ENCODE peak calls at places on chromosomes 12 and 14, in ten cellular contexts. I is heart right ventricle, K is fibroblast of mammary gland, L is SK-N-SH, E is IMR-90, V is aorta, D is thyroid gland, C is mucosa of descending colon, G is bronchial epithelial cell, Y is PC-3. N is an unnamed sample.

GRCh38 chr12:63403256-63403655 is 252.3 kb upstream of the AVPR1A start:
- DNase-seq in C (no peak), I (no peak), D (no peak), Y (no peak), G (no peak), L (no peak), E (no peak), V (no peak), K (no peak), N (no peak)

GRCh38 chr12:25074954-25075353 is 120.0 kb downstream of the DNAI7 start:
- DNase-seq in G (no peak), C (no peak), I (no peak), K (no peak), L (no peak), D (no peak), E (no peak), Y (no peak), V (no peak), N (no peak)

GRCh38 chr12:124172646-124173045 is 122.2 kb upstream of the RFLNA start:
- DNase-seq in E (no peak), G (peak), K (no peak), V (no peak), L (no peak), C (no peak), Y (peak), I (no peak), D (no peak), N (peak)

GRCh38 chr14:73173092-73173735 is 36.9 kb downstream of the PSEN1 start:
- DNase-seq in V (no peak), G (peak), L (peak), D (no peak), E (peak), Y (peak), K (peak), I (no peak), C (no peak), N (peak)

GRCh38 chr14:99519347-99519881 is 38.2 kb downstream of the CCNK start:
- DNase-seq in G (no peak), D (no peak), Y (no peak), V (peak), E (no peak), I (no peak), K (no peak), L (no peak), C (no peak), N (no peak)

GRCh38 chr12:104682790-104683279 is 226.1 kb downstream of the CHST11 start:
- DNase-seq in K (no peak), G (no peak), C (peak), I (no peak), E (no peak), L (no peak), D (no peak), V (no peak), Y (no peak), N (no peak)

GRCh38 chr14:69354383-69355154 is 43.5 kb downstream of the ERH start:
- DNase-seq in V (no peak), Y (no peak), D (peak), L (no peak), I (no peak), C (peak), K (no peak), E (peak), G (peak), N (no peak)

GRCh38 chr14:65237023-65237814 is 134.9 kb upstream of the MAX start:
- DNase-seq in K (peak), V (no peak), E (peak), Y (no peak), D (no peak), C (no peak), L (no peak), G (no peak), I (no peak), N (peak)

GRCh38 chr14:89386214-89386886 is 30.7 kb downstream of the FOXN3 start:
- DNase-seq in K (peak), C (no peak), D (no peak), Y (no peak), E (peak), L (no peak), I (no peak), V (no peak), G (no peak), N (no peak)

GRCh38 chr12:68529869-68530268 is 80.8 kb upstream of the RAP1B start:
- DNase-seq in V (no peak), D (no peak), G (no peak), K (no peak), L (no peak), I (no peak), Y (no peak), C (no peak), E (no peak), N (no peak)

GRCh38 chr14:42992930-42993329 is 1386.3 kb downstream of the LRFN5 start:
- DNase-seq in I (no peak), C (no peak), Y (no peak), L (no peak), G (no peak), D (no peak), E (no peak), K (no peak), V (no peak), N (no peak)

GRCh38 chr12:130685250-130685649 is 30.8 kb downstream of the RIMBP2 start:
- DNase-seq in C (no peak), G (no peak), L (no peak), V (peak), D (no peak), E (no peak), Y (no peak), K (no peak), I (no peak), N (no peak)

GRCh38 chr14:33184587-33184986 is 245.9 kb downstream of the NPAS3 start:
- DNase-seq in E (no peak), D (no peak), I (no peak), G (peak), V (no peak), K (peak), C (peak), Y (peak), L (peak), N (no peak)

GRCh38 chr12:55658635-55659391 is 22.1 kb downstream of the OR10P1 start:
- DNase-seq in Y (no peak), L (no peak), E (no peak), G (peak), C (no peak), V (no peak), D (no peak), K (peak), I (no peak), N (no peak)

GRCh38 chr12:26250801-26251200 is 55.4 kb downstream of the SSPN start:
- DNase-seq in K (no peak), V (no peak), Y (peak), C (no peak), D (no peak), G (no peak), L (no peak), I (no peak), E (no peak), N (no peak)

GRCh38 chr14:29282169-29282568 is 515.6 kb downstream of the FOXG1 start:
- DNase-seq in E (peak), D (no peak), V (no peak), K (peak), Y (peak), L (no peak), C (no peak), I (no peak), G (peak), N (peak)

GRCh38 chr12:119444462-119445044 is 110.0 kb downstream of the CCDC60 start:
- DNase-seq in D (peak), G (peak), I (peak), Y (peak), E (no peak), V (no peak), L (peak), K (peak), C (peak), N (no peak)

GRCh38 chr12:66025477-66025876 is 105.1 kb downstream of the LLPH start:
- DNase-seq in C (no peak), V (no peak), D (no peak), Y (no peak), G (no peak), E (no peak), K (no peak), I (no peak), L (no peak), N (no peak)

GRCh38 chr14:71551291-71551955 is 380.8 kb upstream of the RGS6 start:
- DNase-seq in I (no peak), C (no peak), Y (no peak), L (no peak), E (peak), G (peak), D (no peak), K (peak), V (no peak), N (no peak)

GRCh38 chr12:6691473-6691872 is 2.3 kb upstream of the ZNF384 start:
- DNase-seq in G (no peak), L (no peak), K (peak), V (no peak), I (no peak), C (no peak), D (no peak), E (peak), Y (no peak), N (peak)

GRCh38 chr12:20040844-20041243 is 327.5 kb upstream of the PDE3A start:
- DNase-seq in C (no peak), E (no peak), I (peak), D (peak), Y (no peak), K (no peak), L (no peak), V (no peak), G (no peak), N (no peak)
- H3K4me3 ChIP-seq in C (no peak), E (no peak), I (peak), D (no peak), Y (no peak), K (no peak), L (no peak), V (no peak), G (no peak), N (no peak)

DNA sequence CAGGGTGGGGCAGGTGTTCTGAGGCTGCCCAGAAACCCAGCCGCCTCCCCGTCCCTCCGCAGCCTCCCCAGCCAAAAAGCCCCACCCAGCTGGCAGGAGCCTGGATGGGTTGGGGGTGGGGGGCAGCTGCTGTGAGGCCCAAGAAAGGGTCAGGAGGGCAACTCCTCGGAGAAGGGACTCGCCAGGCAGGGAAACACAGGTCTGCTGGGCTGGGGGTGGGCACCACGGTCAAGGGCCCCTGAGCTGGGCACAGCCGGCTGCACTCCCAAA is 11.1 kb downstream of the AHNAK2 start:
- DNase-seq in E (no peak), I (no peak), K (no peak), G (no peak), C (no peak), Y (no peak), D (no peak), V (no peak), L (no peak), N (no peak)
- H3K4me3 ChIP-seq in E (no peak), I (peak), K (no peak), G (peak), C (no peak), Y (peak), D (no peak), V (no peak), L (no peak), N (no peak)

DNA sequence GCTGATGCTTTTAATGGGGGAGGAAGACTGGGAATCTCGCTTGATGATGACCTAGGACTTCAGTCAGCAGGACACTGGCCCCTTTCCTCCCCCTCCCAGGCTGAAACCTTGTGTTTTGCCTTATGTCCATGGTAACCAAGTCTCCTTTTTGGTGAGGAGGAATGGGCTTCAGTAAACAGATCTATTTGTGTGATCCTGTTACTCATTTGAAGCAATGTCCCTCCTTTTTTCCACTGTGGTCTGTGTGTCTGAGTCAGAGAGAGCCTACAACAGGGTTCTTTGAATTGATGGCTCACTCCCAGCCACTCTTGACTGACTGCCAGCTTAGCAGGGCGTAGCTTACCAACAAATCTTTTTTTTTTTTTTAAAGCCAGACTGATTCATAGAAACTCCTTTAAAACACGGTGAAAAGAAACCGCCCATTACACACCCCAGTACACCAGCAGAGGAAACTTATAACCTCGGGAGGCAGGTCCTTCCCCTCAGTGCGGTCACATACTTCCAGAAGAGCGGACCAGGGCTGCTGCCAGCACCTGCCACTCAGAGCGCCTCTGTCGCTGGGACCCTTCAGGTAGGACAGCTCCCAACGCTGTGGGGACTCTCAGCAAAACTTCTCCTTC is at the start of gene EMP1:
- DNase-seq in C (peak), G (peak), D (peak), E (peak), L (peak), V (peak), Y (peak), K (peak), I (peak), N (peak)
- H3K4me3 ChIP-seq in C (peak), G (peak), D (peak), E (peak), L (peak), V (peak), Y (peak), K (peak), I (peak), N (peak)

DNA sequence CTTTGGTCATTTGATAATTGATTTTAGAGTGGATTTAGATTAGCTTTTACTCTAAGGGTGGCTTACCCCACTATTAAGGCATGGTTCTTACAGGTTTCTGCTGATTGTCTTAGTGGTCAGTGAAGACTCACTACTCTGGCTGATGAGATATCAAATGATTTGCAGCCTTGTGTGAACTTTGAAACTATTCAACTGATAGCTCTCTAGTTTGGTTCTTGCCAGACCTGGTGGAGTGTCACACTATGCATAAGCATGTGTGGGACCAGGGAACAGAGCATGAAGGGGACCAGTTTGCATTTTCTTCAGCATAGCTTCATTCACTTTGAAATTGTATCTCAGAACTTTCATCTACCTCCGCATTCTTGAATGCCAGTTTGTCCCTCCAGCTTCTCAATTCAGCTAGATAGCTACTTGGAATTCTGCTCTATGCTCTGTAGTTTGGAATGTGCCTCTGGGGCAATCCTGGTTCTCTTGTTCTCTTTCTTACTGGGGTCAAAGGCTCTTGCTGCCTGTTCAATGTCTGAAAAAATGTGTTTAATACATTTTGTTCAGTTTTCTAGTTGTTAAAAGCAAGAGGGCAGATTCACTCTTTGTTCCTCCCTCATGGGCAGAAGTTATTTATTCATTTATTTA is 12.8 kb downstream of the SCYL2 start:
- DNase-seq in G (no peak), I (no peak), D (no peak), L (no peak), E (no peak), K (no peak), V (no peak), C (no peak), Y (no peak), N (no peak)
- H3K4me3 ChIP-seq in G (no peak), I (no peak), D (no peak), L (no peak), E (no peak), K (no peak), V (no peak), C (no peak), Y (no peak), N (no peak)

N was measured in SJSA1.